ENCODE peak calls at places on chromosomes 13 and 19, in ten cellular contexts. Z is AG09319; G is G401; M is spleen; U is cardiac septum; N is NCI-H446 treated with DMSO at 0.1 percent for 48 hours; I is cardiac muscle cell; A is H1; R is lower leg skin; V is NK-92 treated with Interleukin-12 subunit alpha and Interleukin-12 subunit beta, amount 100 ng/mL, for 24 hours. C is an unnamed sample.

GRCh38 chr19:19657397-19657783 is 6.1 kb downstream of the ATP13A1 start:
- DNase-seq in Z (no peak), G (peak; percentile 90), M (peak; percentile 45), U (no peak), N (peak; percentile 65), I (peak; percentile 14), A (no peak), R (no peak), V (no peak), C (no peak)

GRCh38 chr19:33302974-33303790 is 848 bp upstream of the CEBPA start:
- DNase-seq in Z (no peak), G (peak; percentile 34), M (peak; percentile 88), U (no peak), N (no peak), I (peak; percentile 70), A (no peak), R (peak; percentile 91), V (no peak), C (no peak)

GRCh38 chr13:44543424-44543823 is 32.7 kb downstream of the TSC22D1 start:
- DNase-seq in Z (no peak), G (no peak), M (no peak), U (no peak), N (no peak), I (no peak), A (no peak), R (no peak), V (no peak), C (no peak)

GRCh38 chr13:75256922-75257321 is 225.0 kb downstream of the TBC1D4 start:
- DNase-seq in Z (no peak), G (no peak), M (no peak), U (no peak), N (no peak), I (no peak), A (no peak), R (no peak), V (no peak), C (no peak)

GRCh38 chr13:97367016-97367415 is 67.0 kb upstream of the RAP2A start:
- DNase-seq in Z (peak; percentile 19), G (no peak), M (no peak), U (no peak), N (no peak), I (peak; percentile 55), A (no peak), R (no peak), V (no peak), C (peak; percentile 79)

GRCh38 chr19:48417436-48417835 is 24.0 kb downstream of the GRIN2D start:
- DNase-seq in Z (no peak), G (no peak), M (no peak), U (no peak), N (no peak), I (no peak), A (no peak), R (no peak), V (no peak), C (no peak)

GRCh38 chr13:76944457-76944856 is 3.9 kb upstream of the ACOD1 start:
- DNase-seq in Z (no peak), G (no peak), M (no peak), U (no peak), N (no peak), I (peak; percentile 70), A (no peak), R (no peak), V (no peak), C (no peak)

GRCh38 chr19:47637550-47637949 is 28.6 kb downstream of the BICRA start:
- DNase-seq in Z (no peak), G (no peak), M (no peak), U (no peak), N (no peak), I (peak; percentile 94), A (no peak), R (no peak), V (no peak), C (no peak)

GRCh38 chr13:109870281-109871017 is 84.1 kb upstream of the IRS2 start:
- DNase-seq in Z (no peak), G (no peak), M (no peak), U (no peak), N (no peak), I (no peak), A (no peak), R (no peak), V (no peak), C (no peak)

GRCh38 chr19:8445488-8446001 is 770 bp downstream of the HNRNPM start:
- DNase-seq in Z (no peak), G (no peak), M (peak; percentile 90), U (peak; percentile 81), N (no peak), I (peak; percentile 41), A (no peak), R (peak; percentile 88), V (peak; percentile 37), C (no peak)

GRCh38 chr19:7983286-7983950 is 22.0 kb downstream of the ELAVL1 start:
- DNase-seq in Z (no peak), G (peak; percentile 87), M (peak; percentile 53), U (no peak), N (no peak), I (no peak), A (no peak), R (no peak), V (no peak), C (no peak)

GRCh38 chr19:4343056-4343844 is at the start of gene MPND:
- DNase-seq in Z (peak; percentile 39), G (peak; percentile 90), M (peak; percentile 99), U (peak; percentile 97), N (peak; percentile 63), I (peak; percentile 86), A (no peak), R (peak; percentile 98), V (peak; percentile 74), C (peak; percentile 91)

GRCh38 chr19:28839455-28839854 is 373.5 kb downstream of the UQCRFS1 start:
- DNase-seq in Z (no peak), G (no peak), M (no peak), U (no peak), N (no peak), I (no peak), A (no peak), R (no peak), V (no peak), C (no peak)

GRCh38 chr19:5827342-5827890 is 12.1 kb downstream of the FUT6 start:
- DNase-seq in Z (no peak), G (no peak), M (no peak), U (no peak), N (no peak), I (no peak), A (no peak), R (no peak), V (no peak), C (no peak)

GRCh38 chr19:53977429-53977990 is 13.9 kb upstream of the CACNG6 start:
- DNase-seq in Z (peak; percentile 37), G (peak; percentile 89), M (no peak), U (peak; percentile 83), N (peak; percentile 10), I (peak; percentile 94), A (no peak), R (peak; percentile 90), V (peak; percentile 26), C (peak; percentile 95)

C was measured in pons.